ENCODE peak calls at places on chromosomes 7 and 10, in four cellular contexts. D, W, E and K are unnamed samples.

GRCh38 chr7:37052673-37053072 is 328.4 kb upstream of the AOAH start:
- DNase-seq in E (peak; percentile 38), W (peak; percentile 66), D (peak; percentile 82), K (peak; percentile 72)

GRCh38 chr7:100894860-100895700 is 608 bp downstream of the ACHE start:
- DNase-seq in D (peak; percentile 93), W (peak; percentile 76), E (no peak), K (peak; percentile 55)

GRCh38 chr7:45086348-45087065 is 2.3 kb downstream of the NACAD start:
- DNase-seq in E (no peak), W (no peak), D (no peak), K (no peak)

GRCh38 chr10:42475168-42476098 is 162.9 kb downstream of the ZNF33B start:
- DNase-seq in W (peak; percentile 64), E (peak; percentile 49), D (no peak), K (no peak)

GRCh38 chr7:101237206-101238067 is at the start of gene CLDN15:
- DNase-seq in W (no peak), E (no peak), D (no peak), K (no peak)

GRCh38 chr7:95749044-95749443 is 23.3 kb upstream of the DYNC1I1 start:
- DNase-seq in D (no peak), E (no peak), W (no peak), K (no peak)

GRCh38 chr7:130269318-130269694 is 2.6 kb downstream of the CPA2 start:
- DNase-seq in D (no peak), E (no peak), W (no peak), K (no peak)

GRCh38 chr10:25912796-25913195 is 21.2 kb upstream of the MYO3A start:
- DNase-seq in W (peak; percentile 76), D (peak; percentile 39), E (no peak), K (peak; percentile 8)

GRCh38 chr10:96512997-96513685 is 585 bp downstream of the TLL2 start:
- DNase-seq in E (no peak), W (no peak), D (peak; percentile 55), K (peak; percentile 83)

GRCh38 chr10:111128331-111129167 is 51.7 kb downstream of the ADRA2A start:
- DNase-seq in E (no peak), D (no peak), W (peak; percentile 77), K (no peak)

GRCh38 chr10:64502936-64503335 is 981.7 kb downstream of the REEP3 start:
- DNase-seq in D (no peak), E (no peak), W (no peak), K (no peak)

GRCh38 chr7:64884913-64885370 is 18.1 kb upstream of the ZNF273 start:
- DNase-seq in D (no peak), W (no peak), E (no peak), K (no peak)

GRCh38 chr10:74890460-74890859 is 64.1 kb downstream of the KAT6B start:
- DNase-seq in D (no peak), E (no peak), W (no peak), K (no peak)

GRCh38 chr10:80468002-80468401 is 13.9 kb downstream of the TSPAN14 start:
- DNase-seq in W (no peak), D (peak; percentile 88), E (no peak), K (peak; percentile 42)

GRCh38 chr10:113616244-113617074 is 47.4 kb downstream of the NRAP start:
- DNase-seq in E (no peak), W (peak; percentile 54), D (peak; percentile 64), K (no peak)

GRCh38 chr10:62817120-62817762 is 1.1 kb upstream of the EGR2 start:
- DNase-seq in W (peak; percentile 39), E (peak; percentile 52), D (peak; percentile 61), K (peak; percentile 67)

GRCh38 chr10:125023862-125024495 is 82.1 kb downstream of the ZRANB1 start:
- DNase-seq in E (no peak), D (no peak), W (no peak), K (no peak)

GRCh38 chr10:125048101-125048864 is 106.4 kb downstream of the ZRANB1 start:
- DNase-seq in E (peak; percentile 74), W (peak; percentile 84), D (peak; percentile 92), K (peak; percentile 62)

GRCh38 chr7:2886900-2887299 is 42.8 kb upstream of the GNA12 start:
- DNase-seq in E (peak; percentile 68), D (peak; percentile 84), W (peak; percentile 89), K (peak; percentile 58)

GRCh38 chr7:15556706-15557105 is 5.1 kb downstream of the AGMO start:
- DNase-seq in E (no peak), W (no peak), D (no peak), K (no peak)

GRCh38 chr10:92087750-92088395 is 164.3 kb downstream of the BTAF1 start:
- DNase-seq in E (peak; percentile 75), W (peak; percentile 88), D (peak; percentile 85), K (peak; percentile 62)

GRCh38 chr10:108204528-108205313 is 1040.2 kb upstream of the SORCS1 start:
- DNase-seq in D (peak; percentile 78), E (peak; percentile 55), W (peak; percentile 62), K (no peak)

GRCh38 chr10:112229096-112229495 is 45.5 kb upstream of the GPAM start:
- DNase-seq in D (no peak), E (no peak), W (no peak), K (no peak)

GRCh38 chr10:20059084-20059835 is 243.0 kb downstream of the PLXDC2 start:
- DNase-seq in W (peak; percentile 16), E (peak; percentile 48), D (no peak), K (no peak)

GRCh38 chr7:129784783-129785456 is 167.8 kb downstream of the UBE2H start:
- DNase-seq in E (no peak), W (no peak), D (peak; percentile 54), K (no peak)

GRCh38 chr10:97664282-97664850 is 22.7 kb downstream of the AVPI1 start:
- DNase-seq in E (no peak), D (no peak), W (no peak), K (no peak)
- H3K36me3 ChIP-seq in E (peaks cover 38% of the 10 kb centered on the region), D (no peaks in the 10 kb centered on the region), W (peaks cover 36% of the 10 kb centered on the region), K (peaks cover 67% of the 10 kb centered on the region)

GRCh38 chr7:74619235-74619860 is 38.2 kb upstream of the GTF2I start:
- DNase-seq in E (no peak), D (peak; percentile 26), W (no peak), K (no peak)

GRCh38 chr7:74623135-74623534 is 34.4 kb upstream of the GTF2I start:
- DNase-seq in D (no peak), W (no peak), E (no peak), K (no peak)

GRCh38 chr7:74625446-74625845 is 32.1 kb upstream of the GTF2I start:
- DNase-seq in E (no peak), D (no peak), W (peak; percentile 30), K (no peak)

GRCh38 chr7:74627699-74628411 is 29.7 kb upstream of the GTF2I start:
- DNase-seq in E (no peak), W (peak; percentile 71), D (peak; percentile 91), K (peak; percentile 40)

DNA sequence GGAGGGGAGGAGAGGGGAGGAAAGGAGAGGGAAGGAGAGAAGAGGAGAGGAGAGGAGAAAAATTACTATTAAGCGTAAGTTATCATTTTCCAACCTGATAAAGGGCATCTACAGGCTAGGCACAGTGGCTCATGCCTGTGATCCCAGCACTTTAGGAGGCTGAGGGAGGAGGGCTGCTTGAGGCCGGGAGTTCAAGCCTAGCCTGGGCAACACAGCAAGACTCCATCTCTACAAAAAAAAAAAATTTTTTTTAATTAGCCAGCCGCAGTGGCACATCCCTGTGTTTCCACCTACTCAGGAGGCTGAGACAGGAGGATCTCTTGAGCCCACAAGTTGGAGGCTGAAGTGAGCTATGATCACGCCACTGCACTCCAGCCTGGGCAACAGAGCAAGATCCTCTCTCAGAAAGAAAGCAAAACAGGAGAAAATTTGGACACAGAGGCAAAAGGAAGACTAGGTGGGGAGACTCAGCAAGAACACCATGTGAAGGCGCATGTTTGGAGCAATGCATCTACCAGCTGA is 35.2 kb upstream of the GTF2I start:
- DNase-seq in W (no peak), E (no peak), D (no peak), K (no peak)
- H3K27ac ChIP-seq in W (no peak overlapping the region), E (no peak overlapping the region), D (no peak overlapping the region), K (no peak overlapping the region)

GRCh38 chr7:158165711-158166110 is 421.9 kb downstream of the PTPRN2 start:
- DNase-seq in E (no peak), D (no peak), W (no peak), K (no peak)

GRCh38 chr7:158164101-158165095 is 423.2 kb downstream of the PTPRN2 start:
- DNase-seq in E (no peak), W (no peak), D (peak; percentile 29), K (no peak)

GRCh38 chr7:158161194-158161593 is 426.4 kb downstream of the PTPRN2 start:
- DNase-seq in W (no peak), D (no peak), E (no peak), K (no peak)

GRCh38 chr7:158157460-158157859 is 430.2 kb downstream of the PTPRN2 start:
- DNase-seq in D (no peak), W (no peak), E (no peak), K (no peak)

GRCh38 chr7:158160199-158160598 is 427.4 kb downstream of the PTPRN2 start:
- DNase-seq in W (no peak), E (no peak), D (no peak), K (no peak)
- TF ChIP-seq EZH2 in W (no peak), E (no peak), D (no peak), K (no peak)

GRCh38 chr7:47418910-47419309 is 163.0 kb downstream of the TNS3 start:
- DNase-seq in E (peak; percentile 69), W (no peak), D (no peak), K (no peak)

GRCh38 chr7:47423196-47423595 is 158.7 kb downstream of the TNS3 start:
- DNase-seq in E (no peak), W (no peak), D (no peak), K (no peak)

GRCh38 chr7:47424523-47424922 is 157.4 kb downstream of the TNS3 start:
- DNase-seq in D (no peak), E (no peak), W (no peak), K (no peak)

GRCh38 chr7:47420117-47420780 is 161.7 kb downstream of the TNS3 start:
- DNase-seq in E (no peak), D (no peak), W (no peak), K (no peak)

DNA sequence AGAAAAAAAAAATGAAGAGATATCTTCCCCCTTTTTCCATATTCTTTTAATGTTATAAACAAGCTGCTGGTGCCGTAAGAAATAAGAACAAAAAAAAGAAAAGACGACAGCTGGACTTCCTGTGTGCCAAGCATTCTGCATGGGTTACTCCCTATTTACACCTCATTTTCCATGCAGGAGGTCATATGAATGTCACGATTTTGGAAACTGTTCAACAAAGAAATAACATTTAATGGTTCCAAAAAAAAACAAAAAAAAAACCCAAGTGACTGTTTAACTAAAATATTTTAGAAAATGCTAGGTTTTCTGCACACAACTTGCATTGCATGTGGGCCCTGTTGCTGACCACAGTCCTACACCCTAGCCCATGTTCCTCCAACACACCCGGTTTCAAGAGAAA is 159.3 kb downstream of the TNS3 start:
- DNase-seq in E (no peak), D (no peak), W (no peak), K (no peak)
- H3K36me3 ChIP-seq in E (no peaks in the 10 kb centered on the region), D (peaks cover 2% of the 10 kb centered on the region), W (no peaks in the 10 kb centered on the region), K (no peaks in the 10 kb centered on the region)